ENCODE peak calls at places on chromosomes 3 and 15, in five cellular contexts. J is left ventricle myocardium superior, E is Panc1, A is nucleus accumbens, D is right cardiac atrium. L is an unnamed sample.

GRCh38 chr3:16067837-16068471 is 106.5 kb upstream of the GALNT15 start:
- DNase-seq in J (no peak), E (no peak), A (no peak), D (no peak), L (no peak)

GRCh38 chr3:158102219-158102612 is 4.0 kb downstream of the SHOX2 start:
- DNase-seq in J (no peak), E (no peak), A (no peak), D (no peak), L (no peak)

GRCh38 chr3:143002083-143002712 is 828 bp downstream of the U2SURP start:
- DNase-seq in J (no peak), E (no peak), A (no peak), D (no peak), L (no peak)

GRCh38 chr15:97235285-97235985 is 725.1 kb upstream of the ARRDC4 start:
- DNase-seq in J (no peak), E (peak; percentile 38), A (no peak), D (peak; percentile 39), L (peak; percentile 71)

GRCh38 chr3:182803596-182803995 is 10.3 kb downstream of the ATP11B start:
- DNase-seq in J (no peak), E (no peak), A (no peak), D (no peak), L (no peak)

GRCh38 chr3:188744166-188744565 is 427.6 kb upstream of the TPRG1 start:
- DNase-seq in J (no peak), E (no peak), A (no peak), D (no peak), L (no peak)

GRCh38 chr3:86990734-86991481 is at the start of gene VGLL3:
- DNase-seq in J (peak; percentile 75), E (no peak), A (no peak), D (peak; percentile 79), L (peak; percentile 82)

GRCh38 chr15:76206325-76206976 is 104.8 kb downstream of the ETFA start:
- DNase-seq in J (peak; percentile 92), E (no peak), A (peak; percentile 27), D (peak; percentile 81), L (peak; percentile 92)

GRCh38 chr15:42048080-42048820 is 27.4 kb upstream of the PLA2G4E start:
- DNase-seq in J (no peak), E (no peak), A (no peak), D (no peak), L (no peak)

GRCh38 chr3:152793969-152794368 is 41.0 kb upstream of the P2RY1 start:
- DNase-seq in J (no peak), E (no peak), A (no peak), D (no peak), L (no peak)

GRCh38 chr3:136835079-136835816 is 16.3 kb downstream of the SLC35G2 start:
- DNase-seq in J (no peak), E (no peak), A (no peak), D (no peak), L (no peak)

GRCh38 chr3:50600841-50601591 is 10.6 kb downstream of the CISH start:
- DNase-seq in J (peak; percentile 98), E (no peak), A (peak; percentile 50), D (peak; percentile 96), L (peak; percentile 95)

GRCh38 chr15:45137703-45138102 is 7.9 kb downstream of the DUOX1 start:
- DNase-seq in J (no peak), E (no peak), A (no peak), D (no peak), L (no peak)

GRCh38 chr3:12612514-12613226 is 51.2 kb downstream of the RAF1 start:
- DNase-seq in J (no peak), E (no peak), A (no peak), D (no peak), L (no peak)

GRCh38 chr15:97012986-97013385 is 682.5 kb downstream of the NR2F2 start:
- DNase-seq in J (no peak), E (no peak), A (no peak), D (no peak), L (no peak)

GRCh38 chr3:14133188-14133800 is 8.4 kb downstream of the TMEM43 start:
- DNase-seq in J (no peak), E (no peak), A (no peak), D (no peak), L (no peak)

GRCh38 chr3:24566927-24567326 is 72.3 kb upstream of the THRB start:
- DNase-seq in J (peak; percentile 18), E (no peak), A (no peak), D (no peak), L (peak; percentile 15)

GRCh38 chr3:39154323-39155021 is 1.1 kb upstream of the CSRNP1 start:
- DNase-seq in J (peak; percentile 53), E (no peak), A (no peak), D (peak; percentile 57), L (peak; percentile 48)

GRCh38 chr3:149820183-149820582 is 7.2 kb downstream of the RNF13 start:
- DNase-seq in J (no peak), E (no peak), A (no peak), D (no peak), L (no peak)

GRCh38 chr15:33096134-33096533 is 98.4 kb downstream of the FMN1 start:
- DNase-seq in J (no peak), E (no peak), A (no peak), D (no peak), L (no peak)

GRCh38 chr15:55858661-55859060 is 115.7 kb upstream of the PRTG start:
- DNase-seq in J (no peak), E (no peak), A (no peak), D (no peak), L (no peak)

GRCh38 chr3:42847731-42848130 is 27.9 kb downstream of the CYP8B1 start:
- DNase-seq in J (no peak), E (no peak), A (no peak), D (no peak), L (no peak)

GRCh38 chr15:71627188-71627587 is 183.2 kb upstream of the NR2E3 start:
- DNase-seq in J (no peak), E (no peak), A (no peak), D (no peak), L (no peak)

GRCh38 chr3:141552440-141552991 is 65.7 kb downstream of the RASA2 start:
- DNase-seq in J (no peak), E (no peak), A (no peak), D (no peak), L (no peak)

GRCh38 chr15:58447244-58448010 is 15.6 kb downstream of the LIPC start:
- DNase-seq in J (no peak), E (no peak), A (no peak), D (no peak), L (no peak)

GRCh38 chr15:88002721-88003120 is 253.8 kb downstream of the NTRK3 start:
- DNase-seq in J (no peak), E (no peak), A (no peak), D (no peak), L (no peak)

GRCh38 chr3:52636673-52637072 is 49.0 kb downstream of the PBRM1 start:
- DNase-seq in J (no peak), E (no peak), A (no peak), D (no peak), L (no peak)

GRCh38 chr3:187027531-187027936 is 97.2 kb downstream of the ST6GAL1 start:
- DNase-seq in J (no peak), E (no peak), A (no peak), D (no peak), L (no peak)

GRCh38 chr15:71143373-71144310 is 28.4 kb downstream of the THSD4 start:
- DNase-seq in J (no peak), E (no peak), A (no peak), D (no peak), L (peak; percentile 61)

GRCh38 chr3:58356054-58356453 is 23.4 kb downstream of the PXK start:
- DNase-seq in J (no peak), E (no peak), A (no peak), D (no peak), L (no peak)

GRCh38 chr3:121431717-121432517 is 113.9 kb downstream of the POLQ start:
- DNase-seq in J (no peak), E (no peak), A (no peak), D (no peak), L (no peak)

GRCh38 chr3:113104746-113105479 is 106.4 kb upstream of the BOC start:
- DNase-seq in J (no peak), E (no peak), A (no peak), D (peak; percentile 18), L (peak; percentile 17)

GRCh38 chr3:14231145-14231990 is 52.8 kb downstream of the LSM3 start:
- DNase-seq in J (no peak), E (no peak), A (no peak), D (no peak), L (no peak)

GRCh38 chr3:105473521-105474223 is 107.0 kb downstream of the ALCAM start:
- DNase-seq in J (no peak), E (no peak), A (no peak), D (no peak), L (no peak)

L was measured in testis.